ENCODE peak calls at places on chromosomes 2 and 18, in eight cellular contexts. One of them, this sample, is unnamed. For H3K4me1, the result is how much of the 10 kb centered on the place peaks cover.

GRCh38 chr2:74703373-74703772 is 49.3 kb downstream of the SEMA4F start:
- DNase-seq in fibroblast of lung: peak
- DNase-seq in lower lobe of right lung: no peak
- DNase-seq in H1: no peak
- DNase-seq in ovary: no peak
- DNase-seq in A673: no peak
- DNase-seq in tibial artery: peak
- DNase-seq in stomach: no peak
- DNase-seq in this sample: no peak

GRCh38 chr2:47072018-47072691 is 83.0 kb downstream of the STPG4 start:
- DNase-seq in fibroblast of lung: peak
- DNase-seq in lower lobe of right lung: peak
- DNase-seq in H1: no peak
- DNase-seq in ovary: peak
- DNase-seq in A673: no peak
- DNase-seq in tibial artery: peak
- DNase-seq in stomach: no peak
- DNase-seq in this sample: peak

GRCh38 chr2:144210076-144210475 is 309.8 kb downstream of the ZEB2 start:
- DNase-seq in fibroblast of lung: no peak
- DNase-seq in lower lobe of right lung: no peak
- DNase-seq in H1: no peak
- DNase-seq in ovary: no peak
- DNase-seq in A673: no peak
- DNase-seq in tibial artery: no peak
- DNase-seq in stomach: no peak
- DNase-seq in this sample: no peak

GRCh38 chr2:241809383-241810303 is 650 bp downstream of the NEU4 start:
- DNase-seq in fibroblast of lung: no peak
- DNase-seq in lower lobe of right lung: no peak
- DNase-seq in H1: no peak
- DNase-seq in ovary: no peak
- DNase-seq in A673: no peak
- DNase-seq in tibial artery: peak
- DNase-seq in stomach: no peak
- DNase-seq in this sample: peak

GRCh38 chr2:137886432-137886831 is 77.8 kb upstream of the HNMT start:
- DNase-seq in fibroblast of lung: no peak
- DNase-seq in lower lobe of right lung: no peak
- DNase-seq in H1: no peak
- DNase-seq in ovary: no peak
- DNase-seq in A673: peak
- DNase-seq in tibial artery: no peak
- DNase-seq in stomach: no peak
- DNase-seq in this sample: no peak

GRCh38 chr2:14676371-14676770 is 43.9 kb downstream of the LRATD1 start:
- DNase-seq in fibroblast of lung: no peak
- DNase-seq in lower lobe of right lung: no peak
- DNase-seq in H1: no peak
- DNase-seq in ovary: no peak
- DNase-seq in A673: no peak
- DNase-seq in tibial artery: no peak
- DNase-seq in stomach: no peak
- DNase-seq in this sample: no peak

GRCh38 chr2:106885981-106886915 is at the start of gene ST6GAL2:
- DNase-seq in fibroblast of lung: no peak
- DNase-seq in lower lobe of right lung: no peak
- DNase-seq in H1: no peak
- DNase-seq in ovary: peak
- DNase-seq in A673: peak
- DNase-seq in tibial artery: peak
- DNase-seq in stomach: no peak
- DNase-seq in this sample: no peak

GRCh38 chr2:37616674-37616999 is 54.8 kb downstream of the CDC42EP3 start:
- DNase-seq in fibroblast of lung: no peak
- DNase-seq in lower lobe of right lung: no peak
- DNase-seq in H1: no peak
- DNase-seq in ovary: no peak
- DNase-seq in A673: no peak
- DNase-seq in tibial artery: no peak
- DNase-seq in stomach: no peak
- DNase-seq in this sample: no peak

GRCh38 chr2:105439130-105439529 is 40.3 kb upstream of the FHL2 start:
- DNase-seq in fibroblast of lung: no peak
- DNase-seq in lower lobe of right lung: no peak
- DNase-seq in H1: no peak
- DNase-seq in ovary: no peak
- DNase-seq in A673: no peak
- DNase-seq in tibial artery: no peak
- DNase-seq in stomach: no peak
- DNase-seq in this sample: no peak

DNA sequence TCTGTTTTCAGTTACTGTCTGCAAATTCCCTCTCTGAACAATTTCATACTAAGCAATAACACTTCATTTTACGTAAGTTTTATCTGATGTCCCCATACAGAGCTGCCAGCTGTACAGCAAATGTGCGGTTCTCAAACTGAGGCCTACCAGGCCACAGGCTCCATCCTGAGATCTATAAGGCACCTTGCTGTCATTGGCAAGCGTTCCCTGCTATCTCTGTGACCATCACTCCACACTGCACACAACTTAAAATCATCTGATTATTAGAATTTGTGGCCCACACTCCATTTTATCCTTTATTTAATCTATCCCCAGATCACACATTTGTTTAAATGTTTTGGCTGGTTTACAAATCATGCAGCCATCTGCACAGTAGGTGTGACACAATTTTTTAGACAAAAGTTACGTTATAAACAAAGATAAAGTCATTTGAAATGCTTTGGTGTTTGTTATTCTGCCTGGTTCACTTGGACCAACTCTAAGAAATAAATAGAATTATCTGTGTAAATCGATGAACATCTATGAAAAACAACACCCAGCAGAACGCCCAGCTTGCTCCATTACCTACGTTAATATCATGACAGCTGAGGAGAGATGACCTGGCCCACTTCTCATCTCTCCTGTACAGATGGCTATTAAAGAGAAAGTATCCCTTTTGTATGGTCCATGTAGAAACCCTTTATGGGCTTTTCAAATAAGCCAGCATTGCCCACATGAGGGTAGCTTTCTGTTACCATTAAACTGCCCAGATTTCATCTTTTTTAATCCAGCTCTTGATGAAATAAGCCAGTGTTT is 162.4 kb downstream of the ZNF521 start:
- DNase-seq in fibroblast of lung: no peak
- DNase-seq in lower lobe of right lung: no peak
- DNase-seq in H1: no peak
- DNase-seq in ovary: no peak
- DNase-seq in A673: no peak
- DNase-seq in tibial artery: no peak
- DNase-seq in stomach: no peak
- DNase-seq in this sample: no peak
- H3K4me1 ChIP-seq in fibroblast of lung: under half
- H3K4me1 ChIP-seq in lower lobe of right lung: under half
- H3K4me1 ChIP-seq in H1: under half
- H3K4me1 ChIP-seq in ovary: under half
- H3K4me1 ChIP-seq in A673: under half
- H3K4me1 ChIP-seq in tibial artery: under half
- H3K4me1 ChIP-seq in stomach: under half
- H3K4me1 ChIP-seq in this sample: under half

GRCh38 chr2:85283641-85284040 is 44.1 kb downstream of the TGOLN2 start:
- DNase-seq in fibroblast of lung: no peak
- DNase-seq in lower lobe of right lung: no peak
- DNase-seq in H1: no peak
- DNase-seq in ovary: no peak
- DNase-seq in A673: no peak
- DNase-seq in tibial artery: no peak
- DNase-seq in stomach: no peak
- DNase-seq in this sample: no peak
- H3K4me3 ChIP-seq in fibroblast of lung: no peak
- H3K4me3 ChIP-seq in lower lobe of right lung: no peak
- H3K4me3 ChIP-seq in H1: no peak
- H3K4me3 ChIP-seq in ovary: no peak
- H3K4me3 ChIP-seq in A673: no peak
- H3K4me3 ChIP-seq in tibial artery: no peak
- H3K4me3 ChIP-seq in stomach: no peak
- H3K4me3 ChIP-seq in this sample: no peak

DNA sequence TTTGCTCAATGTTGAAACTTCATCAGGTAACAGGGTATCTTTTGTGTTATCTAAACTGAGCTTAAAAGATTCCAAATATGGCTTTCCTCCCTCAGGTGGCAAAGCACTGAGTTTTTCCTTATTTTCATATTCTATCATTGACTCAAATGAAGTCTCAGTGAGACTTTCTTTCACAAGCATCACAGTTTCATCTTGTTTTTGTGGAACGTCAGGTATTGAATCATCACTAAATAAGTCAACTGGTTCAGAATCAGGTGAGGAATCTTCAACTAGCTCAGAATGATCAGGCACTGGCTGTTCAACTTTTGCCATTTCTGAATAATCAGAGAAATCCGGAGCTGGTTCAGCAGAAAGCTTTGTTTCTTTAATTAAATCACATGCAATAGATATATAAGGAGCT is 24.6 kb downstream of the RTN4 start:
- DNase-seq in fibroblast of lung: no peak
- DNase-seq in lower lobe of right lung: no peak
- DNase-seq in H1: no peak
- DNase-seq in ovary: no peak
- DNase-seq in A673: no peak
- DNase-seq in tibial artery: no peak
- DNase-seq in stomach: no peak
- DNase-seq in this sample: no peak
- H3K4me1 ChIP-seq in fibroblast of lung: under half
- H3K4me1 ChIP-seq in lower lobe of right lung: half or more
- H3K4me1 ChIP-seq in H1: under half
- H3K4me1 ChIP-seq in ovary: under half
- H3K4me1 ChIP-seq in A673: under half
- H3K4me1 ChIP-seq in tibial artery: half or more
- H3K4me1 ChIP-seq in stomach: under half
- H3K4me1 ChIP-seq in this sample: under half

DNA sequence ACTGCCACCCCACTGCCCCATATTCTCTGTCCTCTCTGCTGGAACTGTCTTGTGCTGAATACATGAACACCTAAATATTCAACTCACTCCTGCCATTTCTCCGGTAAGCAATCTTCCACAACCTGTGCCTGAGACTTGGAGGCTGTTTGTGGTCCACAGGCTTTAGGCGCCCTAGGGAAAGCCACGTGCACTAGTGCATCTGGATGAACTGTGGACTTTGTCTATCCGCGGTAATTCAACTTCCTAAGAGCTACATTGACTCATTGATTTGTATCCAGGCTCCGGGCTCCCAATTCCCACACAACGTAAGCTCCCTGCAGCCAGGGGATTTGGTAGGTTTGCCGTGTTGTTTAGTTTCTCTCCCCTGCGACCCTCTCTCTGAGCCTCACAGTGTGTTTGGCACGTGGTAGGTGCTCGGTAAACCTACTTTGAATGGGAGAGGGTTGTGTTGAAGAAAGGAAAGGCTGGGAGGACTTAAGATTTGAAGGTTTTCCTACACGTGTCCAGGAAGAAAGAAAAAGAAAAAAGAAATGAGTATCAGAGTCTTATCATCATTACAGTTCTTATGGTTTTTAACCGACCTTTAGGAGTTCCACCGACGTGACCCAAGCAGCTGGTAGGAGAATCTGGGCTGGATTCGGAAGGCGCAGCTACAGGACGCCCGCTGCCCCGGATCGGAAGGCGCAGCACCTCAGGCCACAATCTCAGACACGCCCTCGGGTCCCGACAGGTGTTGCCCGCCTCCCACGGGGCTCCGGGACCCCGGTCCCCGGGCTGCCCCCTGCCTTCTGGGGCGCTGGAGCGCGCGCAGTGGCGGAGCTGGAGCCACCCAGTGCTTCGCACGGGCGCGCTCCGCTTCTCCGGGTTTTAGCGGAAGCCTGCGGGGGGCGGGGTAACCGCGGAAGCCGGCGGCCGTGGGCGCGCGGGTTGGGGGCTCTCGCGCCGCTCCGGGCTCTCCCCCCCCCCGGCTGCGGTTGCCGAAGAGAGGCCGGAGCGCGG is 718.4 kb downstream of the DPP10 start:
- DNase-seq in fibroblast of lung: no peak
- DNase-seq in lower lobe of right lung: no peak
- DNase-seq in H1: no peak
- DNase-seq in ovary: no peak
- DNase-seq in A673: no peak
- DNase-seq in tibial artery: no peak
- DNase-seq in stomach: no peak
- DNase-seq in this sample: peak
- H3K4me3 ChIP-seq in fibroblast of lung: no peak
- H3K4me3 ChIP-seq in lower lobe of right lung: peak
- H3K4me3 ChIP-seq in H1: peak
- H3K4me3 ChIP-seq in ovary: peak
- H3K4me3 ChIP-seq in A673: no peak
- H3K4me3 ChIP-seq in tibial artery: no peak
- H3K4me3 ChIP-seq in stomach: peak
- H3K4me3 ChIP-seq in this sample: peak

GRCh38 chr2:237498341-237498740 is 11.3 kb downstream of the MLPH start:
- DNase-seq in fibroblast of lung: no peak
- DNase-seq in lower lobe of right lung: no peak
- DNase-seq in H1: no peak
- DNase-seq in ovary: no peak
- DNase-seq in A673: no peak
- DNase-seq in tibial artery: no peak
- DNase-seq in stomach: no peak
- DNase-seq in this sample: peak
- H3K4me1 ChIP-seq in fibroblast of lung: under half
- H3K4me1 ChIP-seq in lower lobe of right lung: half or more
- H3K4me1 ChIP-seq in H1: under half
- H3K4me1 ChIP-seq in ovary: under half
- H3K4me1 ChIP-seq in A673: under half
- H3K4me1 ChIP-seq in tibial artery: under half
- H3K4me1 ChIP-seq in stomach: half or more
- H3K4me1 ChIP-seq in this sample: under half

GRCh38 chr18:79792096-79792987 is 5.4 kb upstream of the KCNG2 start:
- DNase-seq in fibroblast of lung: no peak
- DNase-seq in lower lobe of right lung: no peak
- DNase-seq in H1: no peak
- DNase-seq in ovary: no peak
- DNase-seq in A673: no peak
- DNase-seq in tibial artery: no peak
- DNase-seq in stomach: no peak
- DNase-seq in this sample: peak
- H3K4me3 ChIP-seq in fibroblast of lung: peak
- H3K4me3 ChIP-seq in lower lobe of right lung: peak
- H3K4me3 ChIP-seq in H1: no peak
- H3K4me3 ChIP-seq in ovary: no peak
- H3K4me3 ChIP-seq in A673: no peak
- H3K4me3 ChIP-seq in tibial artery: no peak
- H3K4me3 ChIP-seq in stomach: no peak
- H3K4me3 ChIP-seq in this sample: no peak